ENCODE peak calls at places on chromosome 3, in ten cellular contexts. M is ovary, C is tibial artery, J is heart left ventricle, Z is adrenal gland, L is fibroblast of lung, R is neural progenitor cell, D is adipocyte, O is HCT116, A is PC-3. H is an unnamed sample.

GRCh38 chr3:149336925-149337324 is 3.5 kb upstream of the TM4SF18 start:
- DNase-seq in M (no peak), L (no peak), O (no peak), Z (no peak), D (no peak), R (no peak), C (no peak), J (no peak), A (no peak), H (no peak)

GRCh38 chr3:33430571-33430970 is 9.6 kb downstream of the UBP1 start:
- DNase-seq in L (no peak), R (peak; percentile 15), C (no peak), A (no peak), J (no peak), O (no peak), M (no peak), D (no peak), Z (no peak), H (no peak)

GRCh38 chr3:67044955-67045354 is 46.8 kb downstream of the KBTBD8 start:
- DNase-seq in M (no peak), L (peak; percentile 36), C (no peak), D (no peak), R (peak; percentile 28), Z (no peak), A (no peak), O (no peak), J (no peak), H (no peak)

GRCh38 chr3:12993623-12994356 is 79.4 kb downstream of the IQSEC1 start:
- DNase-seq in A (peak; percentile 30), D (peak; percentile 58), J (no peak), M (peak; percentile 66), O (no peak), R (peak; percentile 75), C (no peak), Z (peak; percentile 56), L (no peak), H (no peak)

GRCh38 chr3:146246493-146246892 is 4.4 kb downstream of the PLSCR4 start:
- DNase-seq in M (no peak), R (no peak), O (no peak), D (peak; percentile 15), L (no peak), A (no peak), J (no peak), C (no peak), Z (no peak), H (no peak)

GRCh38 chr3:58308728-58309127 is 2.4 kb downstream of the HTD2 start:
- DNase-seq in A (no peak), Z (peak; percentile 49), R (no peak), L (no peak), J (no peak), M (no peak), C (no peak), O (no peak), D (peak; percentile 34), H (no peak)

GRCh38 chr3:44235604-44236484 is 5.8 kb upstream of the TOPAZ1 start:
- DNase-seq in M (peak; percentile 38), D (peak; percentile 94), J (peak; percentile 61), L (peak; percentile 92), A (peak; percentile 93), C (peak; percentile 72), R (peak; percentile 85), Z (peak; percentile 71), O (peak; percentile 79), H (peak; percentile 54)

GRCh38 chr3:133662256-133662773 is 574 bp upstream of the TOPBP1 start:
- DNase-seq in C (no peak), O (no peak), R (peak; percentile 15), J (no peak), D (peak; percentile 21), Z (no peak), L (peak; percentile 50), M (no peak), A (peak; percentile 23), H (no peak)

GRCh38 chr3:10547841-10548783 is 42.7 kb upstream of the ATP2B2 start:
- DNase-seq in M (no peak), C (no peak), L (no peak), A (no peak), O (no peak), J (no peak), R (no peak), D (no peak), Z (no peak), H (no peak)

GRCh38 chr3:66138336-66139234 is 82.2 kb upstream of the SLC25A26 start:
- DNase-seq in R (peak; percentile 79), J (peak; percentile 63), O (peak; percentile 68), D (peak; percentile 88), M (peak; percentile 39), Z (peak; percentile 54), L (peak; percentile 56), A (peak; percentile 68), C (peak; percentile 69), H (no peak)

GRCh38 chr3:9196009-9196408 is 53.4 kb downstream of the SRGAP3 start:
- DNase-seq in A (no peak), M (no peak), J (no peak), R (peak; percentile 91), Z (no peak), C (no peak), D (no peak), L (no peak), O (no peak), H (no peak)

GRCh38 chr3:186967686-186968085 is 37.4 kb downstream of the ST6GAL1 start:
- DNase-seq in L (peak; percentile 48), C (peak; percentile 63), Z (no peak), M (no peak), R (no peak), D (no peak), J (no peak), O (no peak), A (no peak), H (no peak)

GRCh38 chr3:70775257-70775656 is 462.8 kb upstream of the MDFIC2 start:
- DNase-seq in C (no peak), M (no peak), O (no peak), L (no peak), Z (no peak), D (no peak), A (no peak), R (no peak), J (no peak), H (no peak)

GRCh38 chr3:154795582-154795981 is 284.5 kb upstream of the MME start:
- DNase-seq in M (no peak), D (peak; percentile 81), L (peak; percentile 95), J (no peak), A (peak; percentile 68), C (no peak), O (no peak), R (no peak), Z (no peak), H (peak; percentile 78)

GRCh38 chr3:165523801-165524200 is 313.4 kb downstream of the BCHE start:
- DNase-seq in C (no peak), R (no peak), D (no peak), J (no peak), O (no peak), L (peak; percentile 74), Z (no peak), A (peak; percentile 37), M (no peak), H (no peak)

GRCh38 chr3:147414369-147415135 is 5.4 kb downstream of the ZIC1 start:
- DNase-seq in J (no peak), D (no peak), M (no peak), R (peak; percentile 3), A (no peak), O (no peak), Z (no peak), C (no peak), L (no peak), H (no peak)

DNA sequence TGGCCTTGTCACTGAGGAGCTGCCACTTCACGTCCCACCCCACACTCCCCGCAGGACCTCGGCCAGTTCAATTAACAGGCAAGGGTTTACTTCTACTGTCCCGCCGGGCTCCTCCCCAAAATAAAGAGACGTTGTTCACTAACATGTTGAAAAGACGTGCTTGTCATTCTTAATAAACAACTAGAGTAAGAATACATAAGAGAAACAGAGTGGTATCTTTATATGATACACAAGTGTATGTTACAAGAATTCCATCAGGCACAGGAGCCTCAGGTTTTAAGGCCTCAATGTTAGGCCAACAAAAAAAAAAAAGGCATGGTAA is 326 bp upstream of the IMPDH2 start:
- DNase-seq in A (no peak), D (no peak), C (no peak), M (no peak), Z (no peak), J (no peak), L (no peak), R (no peak), O (no peak), H (no peak)
- H3K4me3 ChIP-seq in A (peak overlapping the region; percentile 83), D (peak overlapping the region; percentile 90), C (peak overlapping the region; percentile 63), M (no peak overlapping the region), Z (no peak overlapping the region), J (peak overlapping the region; percentile 83), L (peak overlapping the region; percentile 85), R (peak overlapping the region; percentile 58), O (peak overlapping the region; percentile 97), H (no peak overlapping the region)

GRCh38 chr3:194140520-194141414 is 4.8 kb downstream of the HES1 start:
- DNase-seq in C (peak; percentile 74), O (no peak), Z (peak; percentile 50), J (peak; percentile 70), R (peak; percentile 85), A (peak; percentile 83), L (peak; percentile 73), D (peak; percentile 59), M (peak; percentile 83), H (no peak)
- H3K27me3 ChIP-seq in C (no peaks in the 10 kb centered on the region), O (no peaks in the 10 kb centered on the region), Z (no peaks in the 10 kb centered on the region), J (peaks cover 8% of the 10 kb centered on the region), R (no peaks in the 10 kb centered on the region), A (no peaks in the 10 kb centered on the region), L (peaks cover 9% of the 10 kb centered on the region), D (no peaks in the 10 kb centered on the region), M (no peaks in the 10 kb centered on the region), H (no peaks in the 10 kb centered on the region)

GRCh38 chr3:179933872-179934271 is 102.9 kb downstream of the PEX5L start:
- DNase-seq in A (no peak), Z (no peak), C (no peak), R (no peak), J (no peak), L (no peak), M (no peak), O (no peak), D (no peak), H (no peak)
- H3K4me3 ChIP-seq in A (no peak overlapping the region), Z (no peak overlapping the region), C (no peak overlapping the region), R (no peak overlapping the region), J (no peak overlapping the region), L (no peak overlapping the region), M (no peak overlapping the region), O (no peak overlapping the region), D (no peak overlapping the region), H (no peak overlapping the region)

GRCh38 chr3:184873136-184873535 is 61.2 kb downstream of the VPS8 start:
- DNase-seq in O (no peak), C (no peak), R (no peak), M (no peak), D (no peak), J (no peak), A (no peak), L (no peak), Z (no peak), H (no peak)

GRCh38 chr3:184868477-184868876 is 56.5 kb downstream of the VPS8 start:
- DNase-seq in C (no peak), J (no peak), R (no peak), Z (no peak), M (no peak), O (no peak), D (no peak), L (no peak), A (no peak), H (no peak)

GRCh38 chr3:184874709-184875644 is 63.0 kb downstream of the VPS8 start:
- DNase-seq in D (peak; percentile 59), M (no peak), C (no peak), Z (peak; percentile 13), O (peak; percentile 8), A (peak; percentile 63), J (no peak), L (peak; percentile 19), R (peak; percentile 46), H (no peak)

GRCh38 chr3:184872200-184872599 is 60.2 kb downstream of the VPS8 start:
- DNase-seq in J (no peak), R (no peak), D (peak; percentile 2), M (no peak), A (no peak), O (no peak), L (no peak), C (no peak), Z (no peak), H (no peak)
- H3K27me3 ChIP-seq in J (no peaks in the 10 kb centered on the region), R (no peaks in the 10 kb centered on the region), D (no peaks in the 10 kb centered on the region), M (no peaks in the 10 kb centered on the region), A (no peaks in the 10 kb centered on the region), O (no peaks in the 10 kb centered on the region), L (no peaks in the 10 kb centered on the region), C (no peaks in the 10 kb centered on the region), Z (no peaks in the 10 kb centered on the region), H (no peaks in the 10 kb centered on the region)